ENCODE peak calls at places on chromosomes 3 and 15, in four cellular contexts. C is cardiac fibroblast, Q is fibroblast of mammary gland, U is GM20000. O is an unnamed sample.

GRCh38 chr3:21839592-21839991 is 88.6 kb upstream of the ZNF385D start:
- DNase-seq in U (no peak), C (peak), Q (peak), O (peak)

GRCh38 chr3:93994056-93994455 is 14.1 kb downstream of the ARL13B start:
- DNase-seq in Q (peak), U (no peak), C (peak), O (no peak)

GRCh38 chr3:141294848-141295247 is 63.2 kb downstream of the PXYLP1 start:
- DNase-seq in C (peak), U (no peak), Q (peak), O (no peak)

GRCh38 chr3:136624894-136625815 is 127.0 kb downstream of the STAG1 start:
- DNase-seq in U (no peak), Q (no peak), C (no peak), O (no peak)

GRCh38 chr3:171138027-171138426 is 111.5 kb upstream of the SLC2A2 start:
- DNase-seq in Q (no peak), C (no peak), U (no peak), O (no peak)

GRCh38 chr3:88009066-88009465 is 49.7 kb downstream of the CGGBP1 start:
- DNase-seq in C (no peak), Q (no peak), U (no peak), O (no peak)

GRCh38 chr15:52256930-52257733 is 38.5 kb downstream of the MYO5C start:
- DNase-seq in U (no peak), C (peak), Q (peak), O (no peak)

GRCh38 chr3:148223266-148223665 is 474.4 kb upstream of the AGTR1 start:
- DNase-seq in C (no peak), U (no peak), Q (peak), O (no peak)

GRCh38 chr3:156760333-156760732 is 65.8 kb upstream of the LEKR1 start:
- DNase-seq in Q (no peak), U (peak), C (no peak), O (no peak)

GRCh38 chr15:70516408-70517193 is 246.8 kb downstream of the UACA start:
- DNase-seq in Q (no peak), U (no peak), C (no peak), O (no peak)

GRCh38 chr15:53753813-53754212 is 5.7 kb downstream of the WDR72 start:
- DNase-seq in C (no peak), U (no peak), Q (no peak), O (no peak)

GRCh38 chr15:58473720-58474119 is 41.9 kb downstream of the LIPC start:
- DNase-seq in Q (peak), U (no peak), C (peak), O (no peak)

GRCh38 chr3:154616298-154616697 is 186.3 kb upstream of the GPR149 start:
- DNase-seq in C (no peak), Q (no peak), U (no peak), O (no peak)

GRCh38 chr3:101942356-101942755 is 93.0 kb downstream of the NFKBIZ start:
- DNase-seq in Q (peak), U (no peak), C (no peak), O (no peak)

GRCh38 chr3:162141232-162141631 is 644.6 kb downstream of the OTOL1 start:
- DNase-seq in C (peak), Q (peak), U (no peak), O (no peak)

GRCh38 chr15:36810656-36811449 is 231.4 kb downstream of the CDIN1 start:
- DNase-seq in U (no peak), C (no peak), Q (no peak), O (no peak)

GRCh38 chr3:139653582-139653981 is 24.2 kb downstream of the NMNAT3 start:
- DNase-seq in U (no peak), C (no peak), Q (no peak), O (peak)

GRCh38 chr3:155876037-155876436 is 5.6 kb downstream of the GMPS start:
- DNase-seq in U (no peak), C (no peak), Q (no peak), O (no peak)

GRCh38 chr15:76916369-76916768 is 11.2 kb upstream of the SCAPER start:
- DNase-seq in C (no peak), Q (no peak), U (no peak), O (no peak)

GRCh38 chr3:164806188-164806587 is 272.1 kb downstream of the SI start:
- DNase-seq in C (peak), U (no peak), Q (no peak), O (no peak)

GRCh38 chr15:81498314-81498713 is 124.3 kb upstream of the TMC3 start:
- DNase-seq in C (no peak), U (no peak), Q (no peak), O (no peak)

GRCh38 chr15:74340139-74340538 is 27.3 kb downstream of the CYP11A1 start:
- DNase-seq in C (peak), Q (peak), U (no peak), O (no peak)

GRCh38 chr3:111859974-111860859 is 1.2 kb downstream of the PHLDB2 start:
- DNase-seq in U (peak), Q (peak), C (peak), O (peak)

GRCh38 chr3:148790841-148791240 is 36.8 kb upstream of the CPB1 start:
- DNase-seq in U (no peak), C (peak), Q (peak), O (peak)

DNA sequence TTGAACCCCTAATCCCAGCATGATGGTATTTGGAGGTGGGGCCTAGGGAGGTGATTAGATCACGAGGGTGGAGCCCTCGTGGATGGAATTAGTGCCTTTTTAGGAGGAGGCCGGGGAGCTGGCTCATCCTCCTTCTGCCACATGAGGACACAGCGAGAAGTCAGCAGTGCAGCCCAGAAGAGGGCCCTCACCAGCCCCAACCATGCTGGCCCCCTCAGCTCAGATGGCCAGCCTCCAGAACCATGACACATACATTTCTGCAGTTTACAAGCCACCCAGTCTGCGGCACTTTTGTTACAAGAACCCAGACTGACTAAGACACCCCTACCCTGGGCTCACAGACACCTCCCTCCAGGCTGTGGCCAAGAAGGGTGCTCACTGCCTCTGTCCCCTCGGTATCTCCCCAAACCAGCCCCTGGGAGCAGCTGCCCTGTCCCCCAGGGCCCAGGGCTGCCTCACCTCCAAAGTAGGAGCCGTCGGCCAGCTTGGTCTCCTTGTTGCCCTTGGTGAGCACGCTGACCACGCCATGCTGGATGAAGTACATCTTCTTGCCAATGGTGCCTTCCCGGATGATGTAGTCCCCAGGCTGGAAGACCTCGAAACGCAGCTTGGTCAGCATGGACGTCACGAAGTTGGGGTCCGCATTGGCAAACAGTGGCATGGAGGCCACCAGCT is 44.1 kb downstream of the HCN4 start:
- DNase-seq in Q (no peak), C (no peak), U (no peak), O (no peak)
- TF ChIP-seq CTCF in Q (no peak), C (no peak), U (no peak), O (no peak)

DNA sequence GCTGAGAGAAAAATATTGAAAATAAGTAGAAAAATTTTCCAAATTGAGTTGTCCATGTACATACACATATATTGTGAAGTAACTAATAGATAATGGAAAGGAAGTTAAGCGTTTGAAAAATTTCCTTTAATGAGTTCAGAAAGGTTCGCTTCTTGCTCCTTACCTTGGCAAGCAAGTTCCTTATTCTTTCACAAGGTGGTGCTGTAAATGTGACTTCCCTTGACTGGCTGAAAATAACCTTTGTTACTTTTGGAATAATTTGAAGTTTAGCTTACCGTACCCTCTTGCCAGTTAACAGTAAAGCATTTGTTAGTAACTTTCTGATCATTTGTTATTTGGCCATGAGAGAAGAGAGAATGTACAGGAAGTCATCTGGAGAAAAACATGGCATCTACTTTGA is 41.6 kb downstream of the PYDC2 start:
- DNase-seq in Q (no peak), C (peak), U (no peak), O (no peak)
- TF ChIP-seq CTCF in Q (peak), C (no peak), U (no peak), O (peak)

GRCh38 chr3:84077479-84077878 is 881.3 kb upstream of the CADM2 start:
- DNase-seq in U (no peak), C (no peak), Q (no peak), O (no peak)
- TF ChIP-seq CTCF in U (no peak), C (no peak), Q (no peak), O (no peak)

GRCh38 chr3:180679178-180680096 is at the start of gene CCDC39:
- DNase-seq in U (peak), C (peak), Q (peak), O (peak)
- TF ChIP-seq CTCF in U (no peak), C (no peak), Q (no peak), O (no peak)

DNA sequence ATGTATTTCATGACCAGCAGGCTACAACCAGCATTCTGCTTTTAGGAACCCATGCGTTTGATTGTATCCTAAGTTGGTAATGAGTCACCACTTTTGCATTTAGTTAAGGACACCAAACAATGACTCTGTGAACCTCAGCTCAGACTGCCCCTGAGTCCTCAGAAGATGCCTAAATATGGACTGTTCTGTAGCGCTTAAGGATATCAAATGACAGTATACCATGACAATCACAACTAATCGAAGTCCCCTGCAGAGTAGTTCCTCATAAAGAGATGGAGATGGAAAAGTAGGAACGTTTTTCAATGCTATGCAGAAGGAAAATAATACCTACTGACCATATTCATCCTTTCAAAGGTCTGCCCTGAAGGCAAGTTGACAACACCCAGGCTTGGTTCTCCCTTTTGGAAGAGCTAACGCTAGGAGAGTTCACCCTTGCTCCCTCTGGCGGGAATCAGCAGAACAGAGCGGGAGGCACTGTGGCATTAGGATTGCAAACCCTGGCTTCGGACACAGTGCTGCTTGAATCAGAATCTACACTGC is 508.6 kb downstream of the FHIT start:
- DNase-seq in Q (peak), U (no peak), C (peak), O (no peak)
- TF ChIP-seq CTCF in Q (no peak), U (no peak), C (peak), O (no peak)

DNA sequence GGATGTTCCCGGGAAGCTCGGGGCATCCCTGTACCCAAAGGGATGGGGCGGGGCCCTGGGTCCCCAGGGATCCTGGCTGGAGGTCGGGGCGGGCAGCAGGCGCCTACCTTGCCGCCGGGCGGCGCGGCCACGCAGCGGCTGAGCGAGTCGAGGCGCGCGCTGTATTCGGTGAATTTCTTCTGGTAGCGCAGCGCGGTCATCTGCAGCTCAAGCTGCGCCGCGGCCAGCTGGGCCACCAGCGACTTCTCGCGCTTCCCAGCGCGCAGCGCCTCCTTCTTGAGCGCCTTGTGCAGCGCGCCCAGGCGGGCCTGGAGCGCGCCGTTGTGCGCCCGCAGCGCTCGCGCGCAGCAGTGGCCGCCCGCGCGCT is 762 bp downstream of the PDZRN3 start:
- DNase-seq in C (peak), U (no peak), Q (peak), O (peak)
- TF ChIP-seq CTCF in C (no peak), U (no peak), Q (no peak), O (no peak)

O was measured in testis.